ENCODE peak calls at places on chromosomes 2 and 18, in four cellular contexts. W is activated CD4-positive, alpha-beta T cell treated with anti-CD3 and anti-CD28 coated beads, Interleukin-2, amount 10 ng/mL, durations not matched to agents 7 days and 5 days; E is activated T-helper 1 cell treated with anti-CD3 and anti-CD28 coated beads, Interleukin-2, amount 50 U/mL, for 16 hours; C is glomerular endothelial cell. Y is an unnamed sample.

GRCh38 chr18:3177902-3178687 is 41.7 kb downstream of the MYOM1 start:
- DNase-seq in C (no peak), W (peak; percentile 9), E (no peak), Y (no peak)

GRCh38 chr2:144645055-144645778 is 125.3 kb upstream of the ZEB2 start:
- DNase-seq in E (no peak), C (no peak), W (no peak), Y (no peak)

GRCh38 chr2:109499549-109499948 is 114.2 kb downstream of the SEPTIN10 start:
- DNase-seq in W (no peak), C (no peak), E (no peak), Y (no peak)

GRCh38 chr18:38545071-38545470 is 979.5 kb upstream of the CELF4 start:
- DNase-seq in C (no peak), E (no peak), W (no peak), Y (no peak)

GRCh38 chr2:227870710-227871374 is 589 bp upstream of the DAW1 start:
- DNase-seq in E (no peak), C (peak; percentile 60), W (no peak), Y (no peak)

GRCh38 chr2:159922563-159922962 is 124.6 kb upstream of the CD302 start:
- DNase-seq in W (no peak), E (no peak), C (no peak), Y (no peak)

GRCh38 chr2:61470122-61470951 is 550 bp downstream of the USP34 start:
- DNase-seq in E (peak; percentile 59), C (no peak), W (peak; percentile 85), Y (peak; percentile 83)

GRCh38 chr2:199025146-199025545 is 432.6 kb downstream of the SATB2 start:
- DNase-seq in E (no peak), W (no peak), C (no peak), Y (no peak)

GRCh38 chr2:179569834-179570233 is 291.6 kb downstream of the ZNF385B start:
- DNase-seq in W (no peak), E (no peak), C (no peak), Y (no peak)

GRCh38 chr18:69128978-69129377 is 271.7 kb upstream of the DOK6 start:
- DNase-seq in E (no peak), W (no peak), C (no peak), Y (no peak)

GRCh38 chr18:74234326-74235171 is 57.2 kb downstream of the CYB5A start:
- DNase-seq in E (no peak), W (no peak), C (no peak), Y (no peak)

GRCh38 chr2:24122356-24123211 is 550 bp downstream of the PFN4 start:
- DNase-seq in W (no peak), E (no peak), C (no peak), Y (no peak)

GRCh38 chr2:205763708-205764501 is 81.6 kb downstream of the NRP2 start:
- DNase-seq in C (peak; percentile 80), W (peak; percentile 12), E (no peak), Y (no peak)

GRCh38 chr18:46481048-46481846 is 175.8 kb downstream of the LOXHD1 start:
- DNase-seq in C (peak; percentile 18), W (peak; percentile 64), E (no peak), Y (peak; percentile 70)

Y was measured in DND-41.